ENCODE peak calls at places on chromosomes 3 and 15, in nine cellular contexts. J, K, T, O, W, E, R, Q and V are unnamed samples. For H3K4me1, the result is how much of the 10 kb centered on the place peaks cover.

GRCh38 chr15:48285329-48286214 is 45.7 kb upstream of the DUT start:
- DNase-seq in O (peak), E (peak), R (peak), K (no peak), W (peak), J (peak), Q (peak), T (peak), V (no peak)

GRCh38 chr3:155334897-155335883 is 41.7 kb upstream of the STRIT1 start:
- DNase-seq in E (no peak), Q (no peak), R (no peak), K (no peak), J (peak), O (no peak), W (peak), T (no peak), V (no peak)

GRCh38 chr3:143763568-143764162 is 84.6 kb downstream of the SLC9A9 start:
- DNase-seq in R (peak), E (no peak), T (no peak), Q (no peak), K (no peak), O (no peak), J (no peak), W (no peak), V (no peak)

GRCh38 chr3:30658328-30659052 is 52.1 kb downstream of the TGFBR2 start:
- DNase-seq in T (no peak), Q (no peak), K (peak), R (no peak), J (peak), E (peak), O (no peak), W (peak), V (no peak)

GRCh38 chr3:184549793-184550585 is 11.6 kb upstream of the EPHB3 start:
- DNase-seq in Q (peak), T (no peak), R (no peak), E (no peak), J (peak), O (no peak), W (no peak), K (no peak), V (no peak)

GRCh38 chr15:43469867-43470266 is 23.1 kb downstream of the TP53BP1 start:
- DNase-seq in R (no peak), J (no peak), K (no peak), O (no peak), T (no peak), E (no peak), Q (no peak), W (no peak), V (no peak)

GRCh38 chr3:129595544-129596193 is 10.8 kb downstream of the PLXND1 start:
- DNase-seq in O (no peak), R (no peak), W (no peak), J (no peak), T (no peak), Q (no peak), K (no peak), E (no peak), V (no peak)

GRCh38 chr3:55894605-55895004 is 407.5 kb upstream of the WNT5A start:
- DNase-seq in Q (no peak), T (no peak), K (no peak), W (no peak), R (no peak), O (no peak), E (no peak), J (no peak), V (no peak)

GRCh38 chr3:128784228-128784627 is 58.2 kb downstream of the RAB7A start:
- DNase-seq in O (no peak), E (peak), W (peak), Q (no peak), T (no peak), R (peak), K (peak), J (no peak), V (no peak)

GRCh38 chr3:171561601-171562323 is 101.6 kb upstream of the TNIK start:
- DNase-seq in J (no peak), R (no peak), T (no peak), K (no peak), W (no peak), Q (no peak), E (no peak), O (no peak), V (no peak)

GRCh38 chr3:50299929-50300680 is 900 bp upstream of the HYAL3 start:
- DNase-seq in T (no peak), K (no peak), E (no peak), Q (no peak), R (no peak), W (peak), O (no peak), J (peak), V (no peak)

GRCh38 chr3:150639262-150639661 is 36.1 kb downstream of the SELENOT start:
- DNase-seq in O (no peak), T (no peak), K (no peak), W (no peak), R (no peak), J (no peak), E (no peak), Q (no peak), V (no peak)

GRCh38 chr3:3038201-3038991 is 71.8 kb downstream of the IL5RA start:
- DNase-seq in E (no peak), W (no peak), O (no peak), J (no peak), T (no peak), Q (no peak), R (peak), K (no peak), V (peak)

GRCh38 chr3:108292905-108293328 is 3.4 kb upstream of the HHLA2 start:
- DNase-seq in J (no peak), T (no peak), K (no peak), W (no peak), O (no peak), E (no peak), Q (no peak), R (no peak), V (no peak)

GRCh38 chr15:37142371-37142770 is 42.0 kb upstream of the MEIS2 start:
- DNase-seq in E (no peak), T (no peak), W (no peak), R (no peak), O (no peak), J (no peak), K (no peak), Q (no peak), V (no peak)

GRCh38 chr15:98734472-98735284 is 86.3 kb downstream of the IGF1R start:
- DNase-seq in O (no peak), W (no peak), R (no peak), J (peak), E (no peak), Q (no peak), K (no peak), T (no peak), V (no peak)
- H3K4me1 ChIP-seq in O (under half), W (under half), R (half or more), J (half or more), E (under half), Q (under half), K (under half), T (half or more), V (half or more)

GRCh38 chr3:127701281-127701792 is 28.6 kb downstream of the ABTB1 start:
- DNase-seq in R (no peak), Q (no peak), O (no peak), W (no peak), J (no peak), T (no peak), K (no peak), E (peak), V (no peak)
- H3K27ac ChIP-seq in R (no peak), Q (peak), O (no peak), W (no peak), J (no peak), T (peak), K (no peak), E (peak), V (peak)

GRCh38 chr3:57911588-57911987 is 96.6 kb upstream of the FLNB start:
- DNase-seq in R (no peak), K (no peak), W (no peak), E (no peak), J (no peak), T (no peak), Q (no peak), O (no peak), V (no peak)

DNA sequence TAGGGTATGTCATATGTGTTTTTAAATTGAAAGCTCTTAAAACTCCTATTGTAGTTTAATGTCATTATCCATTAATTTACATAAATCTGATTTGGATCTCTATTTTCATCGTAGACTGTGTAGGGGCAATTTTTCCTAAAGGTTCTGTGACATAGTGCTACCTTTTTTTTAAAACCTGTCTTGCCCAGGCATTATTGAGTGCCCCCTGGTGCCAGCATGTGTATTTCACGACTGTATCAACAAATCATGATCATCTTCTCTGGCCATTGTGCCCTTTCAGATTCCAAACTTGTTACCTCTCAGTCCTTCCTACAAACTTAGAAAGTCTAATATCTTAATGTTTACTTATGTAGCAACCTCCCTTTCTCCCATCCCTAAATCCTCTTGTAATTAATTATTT is 97.2 kb upstream of the FLNB start:
- DNase-seq in O (no peak), K (no peak), W (peak), T (no peak), Q (no peak), R (peak), J (peak), E (no peak), V (no peak)
- H3K4me1 ChIP-seq in O (under half), K (under half), W (under half), T (half or more), Q (under half), R (under half), J (under half), E (under half), V (under half)

DNA sequence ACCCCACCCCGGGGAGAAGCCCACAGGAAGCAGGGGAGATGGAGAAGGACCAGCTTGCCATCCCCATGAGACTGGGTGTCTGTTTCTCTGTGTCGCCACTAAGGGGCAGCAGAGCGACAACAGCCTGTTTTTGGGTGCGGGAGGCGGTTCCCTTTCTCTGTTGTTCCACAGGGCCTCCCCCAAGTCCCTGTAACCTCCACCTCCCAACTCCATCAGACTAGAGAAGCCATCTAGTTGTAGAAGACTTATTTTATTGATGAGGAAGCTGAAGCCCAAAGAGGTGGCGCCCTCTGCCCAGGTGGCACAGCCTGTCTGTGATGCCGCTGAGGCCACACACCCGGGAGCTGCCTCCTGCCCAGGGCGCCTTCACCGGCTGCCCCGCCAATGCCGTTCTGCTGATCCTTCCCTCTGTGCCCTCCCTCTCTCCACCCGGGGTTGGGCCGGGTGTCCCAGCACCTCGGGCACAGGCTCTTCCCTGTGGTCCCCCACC is 3.9 kb upstream of the CCDC9B start:
- DNase-seq in O (peak), R (peak), Q (no peak), K (peak), W (peak), J (peak), T (no peak), E (peak), V (no peak)
- H3K27ac ChIP-seq in O (peak), R (no peak), Q (no peak), K (no peak), W (no peak), J (no peak), T (peak), E (no peak), V (peak)

GRCh38 chr3:194203482-194204035 is 67.6 kb downstream of the HES1 start:
- DNase-seq in J (no peak), E (no peak), O (no peak), T (no peak), W (no peak), Q (no peak), K (no peak), R (peak), V (no peak)

GRCh38 chr3:194198938-194199337 is 63.0 kb downstream of the HES1 start:
- DNase-seq in O (no peak), J (no peak), Q (no peak), W (peak), K (no peak), E (no peak), T (no peak), R (no peak), V (no peak)

GRCh38 chr3:194197981-194198695 is 62.2 kb downstream of the HES1 start:
- DNase-seq in E (no peak), J (no peak), R (no peak), T (no peak), Q (no peak), K (no peak), W (no peak), O (no peak), V (no peak)

GRCh38 chr3:194201953-194202666 is 66.2 kb downstream of the HES1 start:
- DNase-seq in R (no peak), W (no peak), Q (no peak), J (no peak), O (no peak), K (no peak), T (no peak), E (no peak), V (no peak)

GRCh38 chr3:194200422-194201060 is 64.6 kb downstream of the HES1 start:
- DNase-seq in W (no peak), K (no peak), E (no peak), R (no peak), J (no peak), T (no peak), O (no peak), Q (no peak), V (no peak)
- H3K4me1 ChIP-seq in W (under half), K (under half), E (under half), R (under half), J (under half), T (under half), O (under half), Q (under half), V (under half)

GRCh38 chr3:13046569-13047279 is 26.5 kb downstream of the IQSEC1 start:
- DNase-seq in O (no peak), E (no peak), R (no peak), T (no peak), Q (no peak), J (no peak), W (peak), K (no peak), V (no peak)
- H3K27ac ChIP-seq in O (no peak), E (peak), R (no peak), T (no peak), Q (no peak), J (no peak), W (peak), K (no peak), V (no peak)

GRCh38 chr3:29319798-29320197 is 38.9 kb downstream of the RBMS3 start:
- DNase-seq in Q (no peak), K (no peak), E (no peak), J (no peak), W (no peak), T (no peak), O (no peak), R (no peak), V (no peak)

GRCh38 chr3:29317659-29318173 is 36.8 kb downstream of the RBMS3 start:
- DNase-seq in O (no peak), T (no peak), K (no peak), Q (no peak), W (no peak), R (no peak), E (no peak), J (no peak), V (no peak)

GRCh38 chr3:29319262-29319661 is 38.4 kb downstream of the RBMS3 start:
- DNase-seq in W (peak), Q (no peak), E (no peak), T (no peak), R (no peak), O (no peak), K (no peak), J (no peak), V (no peak)

GRCh38 chr3:29314727-29315088 is 33.8 kb downstream of the RBMS3 start:
- DNase-seq in T (no peak), J (no peak), K (no peak), E (no peak), R (no peak), O (no peak), Q (no peak), W (no peak), V (no peak)

GRCh38 chr3:29318251-29318650 is 37.4 kb downstream of the RBMS3 start:
- DNase-seq in R (no peak), W (no peak), K (no peak), E (no peak), O (no peak), Q (no peak), T (no peak), J (no peak), V (no peak)
- H3K4me1 ChIP-seq in R (under half), W (under half), K (under half), E (under half), O (under half), Q (under half), T (half or more), J (under half), V (under half)